ENCODE peak calls at places on chromosome 17, in nine cellular contexts. E is head of caudate nucleus, S is hippocampal formation, F is AG08396, Z is glutamatergic neuron, Y is HL-60, W is T-helper 2 cell, P is GDM1, Q is esophagus squamous epithelium. L is an unnamed sample.
A peak's percentile ranks its signal among the peaks of the same experiment; 100 is the strongest.

GRCh38 chr17:47618416-47618815 is 31.3 kb upstream of the KPNB1 start:
- DNase-seq in E (no peak), S (no peak), F (no peak), Z (no peak), Y (no peak), W (no peak), P (no peak), Q (no peak), L (no peak)

GRCh38 chr17:59436900-59437299 is 105.4 kb downstream of the YPEL2 start:
- DNase-seq in E (peak; percentile 46), S (no peak), F (no peak), Z (no peak), Y (no peak), W (no peak), P (no peak), Q (no peak), L (no peak)

GRCh38 chr17:45940826-45941225 is 46.5 kb downstream of the MAPT start:
- DNase-seq in E (peak; percentile 71), S (peak; percentile 88), F (no peak), Z (no peak), Y (no peak), W (no peak), P (no peak), Q (no peak), L (no peak)

GRCh38 chr17:69997332-69997731 is 77.7 kb upstream of the KCNJ16 start:
- DNase-seq in E (no peak), S (no peak), F (no peak), Z (no peak), Y (no peak), W (no peak), P (no peak), Q (no peak), L (no peak)

GRCh38 chr17:63476494-63476856 is 386 bp upstream of the ACE start:
- DNase-seq in E (no peak), S (no peak), F (peak; percentile 51), Z (peak; percentile 64), Y (no peak), W (no peak), P (no peak), Q (no peak), L (no peak)

GRCh38 chr17:61235001-61235820 is 164.4 kb upstream of the TBX2 start:
- DNase-seq in E (no peak), S (no peak), F (no peak), Z (no peak), Y (no peak), W (no peak), P (no peak), Q (no peak), L (no peak)

GRCh38 chr17:63258785-63259184 is 187.3 kb downstream of the CYB561 start:
- DNase-seq in E (no peak), S (no peak), F (no peak), Z (no peak), Y (no peak), W (no peak), P (no peak), Q (no peak), L (no peak)

GRCh38 chr17:79294459-79295071 is 219.9 kb downstream of the ENGASE start:
- DNase-seq in E (peak; percentile 68), S (no peak), F (peak; percentile 54), Z (no peak), Y (no peak), W (peak; percentile 30), P (no peak), Q (no peak), L (peak; percentile 5)

GRCh38 chr17:48479014-48479402 is 49.0 kb upstream of the SKAP1 start:
- DNase-seq in E (no peak), S (no peak), F (no peak), Z (no peak), Y (no peak), W (no peak), P (no peak), Q (no peak), L (no peak)

GRCh38 chr17:77323413-77324171 is 182.8 kb downstream of the SEC14L1 start:
- DNase-seq in E (peak; percentile 13), S (no peak), F (peak; percentile 45), Z (no peak), Y (no peak), W (no peak), P (no peak), Q (no peak), L (no peak)

GRCh38 chr17:42078396-42079042 is 19.8 kb downstream of the ZNF385C start:
- DNase-seq in E (no peak), S (no peak), F (no peak), Z (no peak), Y (no peak), W (no peak), P (no peak), Q (no peak), L (no peak)

GRCh38 chr17:38898812-38899348 is 26.5 kb upstream of the LASP1NB start:
- DNase-seq in E (no peak), S (no peak), F (no peak), Z (no peak), Y (peak; percentile 95), W (peak; percentile 93), P (peak; percentile 79), Q (no peak), L (no peak)

GRCh38 chr17:30380106-30380420 is 1.3 kb downstream of the CPD start:
- DNase-seq in E (no peak), S (no peak), F (peak; percentile 41), Z (no peak), Y (no peak), W (peak; percentile 36), P (no peak), Q (no peak), L (no peak)

GRCh38 chr17:28493467-28493866 is 12.7 kb upstream of the FOXN1 start:
- DNase-seq in E (no peak), S (no peak), F (peak; percentile 72), Z (no peak), Y (no peak), W (no peak), P (no peak), Q (no peak), L (no peak)

GRCh38 chr17:75241996-75242460 is 19.4 kb downstream of the GGA3 start:
- DNase-seq in E (no peak), S (no peak), F (peak; percentile 48), Z (no peak), Y (no peak), W (peak; percentile 37), P (no peak), Q (no peak), L (no peak)

GRCh38 chr17:39927928-39928867 is 666 bp downstream of the LRRC3C start:
- DNase-seq in E (peak; percentile 33), S (no peak), F (no peak), Z (no peak), Y (no peak), W (no peak), P (no peak), Q (no peak), L (no peak)

GRCh38 chr17:64097196-64097936 is 32.6 kb downstream of the ERN1 start:
- DNase-seq in E (no peak), S (no peak), F (no peak), Z (no peak), Y (no peak), W (no peak), P (no peak), Q (no peak), L (no peak)

GRCh38 chr17:79983456-79983855 is 52.2 kb downstream of the TBC1D16 start:
- DNase-seq in E (no peak), S (no peak), F (no peak), Z (no peak), Y (no peak), W (no peak), P (no peak), Q (no peak), L (no peak)

GRCh38 chr17:57356722-57357391 is 100.5 kb downstream of the MSI2 start:
- DNase-seq in E (peak; percentile 30), S (peak; percentile 32), F (no peak), Z (no peak), Y (no peak), W (no peak), P (no peak), Q (no peak), L (no peak)

GRCh38 chr17:1764274-1764673 is 2.4 kb downstream of the SERPINF1 start:
- DNase-seq in E (no peak), S (no peak), F (peak; percentile 70), Z (peak; percentile 42), Y (peak; percentile 78), W (peak; percentile 95), P (peak; percentile 27), Q (no peak), L (no peak)

GRCh38 chr17:73976676-73977521 is 226.6 kb upstream of the RPL38 start:
- DNase-seq in E (no peak), S (no peak), F (no peak), Z (no peak), Y (no peak), W (no peak), P (no peak), Q (no peak), L (no peak)

GRCh38 chr17:1203111-1203966 is 23.6 kb upstream of the ABR start:
- DNase-seq in E (peak; percentile 70), S (no peak), F (peak; percentile 97), Z (peak; percentile 71), Y (no peak), W (peak; percentile 42), P (no peak), Q (no peak), L (no peak)

GRCh38 chr17:41910701-41911391 is 7.9 kb downstream of the ACLY start:
- DNase-seq in E (no peak), S (no peak), F (peak; percentile 88), Z (no peak), Y (no peak), W (no peak), P (no peak), Q (no peak), L (no peak)

GRCh38 chr17:49886036-49886435 is 38.2 kb upstream of the TAC4 start:
- DNase-seq in E (no peak), S (no peak), F (no peak), Z (no peak), Y (no peak), W (no peak), P (no peak), Q (no peak), L (no peak)

GRCh38 chr17:79779088-79779529 is 1.2 kb downstream of the CBX2 start:
- DNase-seq in E (no peak), S (no peak), F (no peak), Z (peak; percentile 55), Y (no peak), W (no peak), P (no peak), Q (no peak), L (no peak)

GRCh38 chr17:17313350-17313991 is 10.3 kb downstream of the NT5M start:
- DNase-seq in E (peak; percentile 71), S (peak; percentile 13), F (no peak), Z (peak; percentile 43), Y (peak; percentile 56), W (peak; percentile 79), P (no peak), Q (no peak), L (no peak)

GRCh38 chr17:51852603-51853002 is 305.9 kb downstream of the CA10 start:
- DNase-seq in E (no peak), S (no peak), F (no peak), Z (no peak), Y (no peak), W (no peak), P (no peak), Q (no peak), L (no peak)

GRCh38 chr17:2975469-2975958 is 87.9 kb downstream of the OR1D5 start:
- DNase-seq in E (no peak), S (no peak), F (no peak), Z (no peak), Y (no peak), W (no peak), P (no peak), Q (no peak), L (no peak)

GRCh38 chr17:8125947-8126305 is 2.0 kb upstream of the HES7 start:
- DNase-seq in E (no peak), S (no peak), F (no peak), Z (peak; percentile 59), Y (no peak), W (peak; percentile 12), P (no peak), Q (no peak), L (no peak)

GRCh38 chr17:1779571-1780074 is 17.8 kb downstream of the SERPINF1 start:
- DNase-seq in E (no peak), S (no peak), F (peak; percentile 88), Z (no peak), Y (no peak), W (no peak), P (no peak), Q (no peak), L (peak; percentile 91)

GRCh38 chr17:19979917-19980770 is 2.5 kb upstream of the AKAP10 start:
- DNase-seq in E (peak; percentile 40), S (peak; percentile 3), F (no peak), Z (no peak), Y (peak; percentile 67), W (no peak), P (peak; percentile 59), Q (no peak), L (no peak)

L was measured in SK-N-MC.